ENCODE peak calls at places on chromosomes 3 and 15, in six cellular contexts. X, P, R, M, Q and C are unnamed samples.

GRCh38 chr3:173660645-173661299 is 263.2 kb downstream of the NLGN1 start:
- DNase-seq in M (no peak), Q (no peak), P (peak; percentile 79), R (no peak), X (no peak), C (no peak)

GRCh38 chr15:97501291-97501690 is 459.2 kb upstream of the ARRDC4 start:
- DNase-seq in M (no peak), X (no peak), Q (no peak), R (no peak), P (no peak), C (no peak)

GRCh38 chr3:95189348-95189747 is 1126.5 kb downstream of the NSUN3 start:
- DNase-seq in R (no peak), Q (no peak), X (no peak), M (no peak), P (no peak), C (no peak)

GRCh38 chr3:46228259-46229222 is 13.7 kb upstream of the CCR3 start:
- DNase-seq in X (no peak), P (peak; percentile 69), Q (peak; percentile 39), R (no peak), M (no peak), C (no peak)

GRCh38 chr3:140902791-140903190 is 38.8 kb upstream of the SLC25A36 start:
- DNase-seq in Q (no peak), R (no peak), X (no peak), P (no peak), M (no peak), C (no peak)

GRCh38 chr15:78989701-78990248 is 44.9 kb upstream of the CTSH start:
- DNase-seq in R (no peak), M (no peak), P (no peak), X (no peak), Q (no peak), C (no peak)

GRCh38 chr15:66815322-66815721 is 113.3 kb downstream of the SMAD6 start:
- DNase-seq in Q (peak; percentile 69), M (no peak), P (peak; percentile 82), R (no peak), X (no peak), C (no peak)

GRCh38 chr3:70312336-70312735 is at the start of gene MDFIC2:
- DNase-seq in M (no peak), X (no peak), R (no peak), Q (no peak), P (no peak), C (no peak)

GRCh38 chr3:63911395-63911900 is 735 bp downstream of the SCAANT1 start:
- DNase-seq in M (no peak), Q (no peak), X (no peak), R (no peak), P (peak; percentile 15), C (no peak)

GRCh38 chr3:61505197-61505596 is 56.2 kb upstream of the PTPRG start:
- DNase-seq in Q (no peak), R (no peak), X (no peak), P (peak; percentile 0), M (no peak), C (no peak)

GRCh38 chr3:189233225-189233858 is 61.6 kb downstream of the TPRG1 start:
- DNase-seq in Q (peak; percentile 22), P (peak; percentile 67), X (peak; percentile 67), R (no peak), M (peak; percentile 69), C (peak; percentile 2)

GRCh38 chr3:150106752-150107428 is 136.2 kb upstream of the PFN2 start:
- DNase-seq in M (no peak), Q (peak; percentile 52), X (peak; percentile 12), P (peak; percentile 100), R (no peak), C (no peak)

GRCh38 chr15:99963096-99963825 is 230.0 kb upstream of the LYSMD4 start:
- DNase-seq in P (peak; percentile 58), M (peak; percentile 29), Q (no peak), R (no peak), X (no peak), C (no peak)

GRCh38 chr15:25892126-25892525 is 29.0 kb upstream of the ATP10A start:
- DNase-seq in R (no peak), M (no peak), Q (no peak), P (peak; percentile 12), X (no peak), C (no peak)

GRCh38 chr15:101451192-101451799 is 38.2 kb downstream of the PCSK6 start:
- DNase-seq in M (no peak), P (no peak), X (peak; percentile 82), Q (no peak), R (no peak), C (no peak)

GRCh38 chr3:14042680-14043079 is 82.0 kb downstream of the CHCHD4 start:
- DNase-seq in X (no peak), M (no peak), Q (peak; percentile 9), P (peak; percentile 27), R (no peak), C (no peak)

GRCh38 chr3:104273046-104273649 is 1093.6 kb upstream of the ALCAM start:
- DNase-seq in P (peak; percentile 59), R (no peak), Q (peak; percentile 1), X (no peak), M (no peak), C (no peak)

GRCh38 chr15:53843869-53844569 is 84.6 kb upstream of the WDR72 start:
- DNase-seq in Q (no peak), M (no peak), P (no peak), X (no peak), R (no peak), C (no peak)

GRCh38 chr3:32313723-32314473 is 75.4 kb downstream of the CMTM8 start:
- DNase-seq in P (peak; percentile 50), X (no peak), Q (no peak), M (no peak), R (no peak), C (peak; percentile 24)

GRCh38 chr15:44836094-44836493 is 99.8 kb downstream of the TRIM69 start:
- DNase-seq in R (no peak), M (no peak), X (no peak), Q (no peak), P (peak; percentile 65), C (no peak)

GRCh38 chr3:21795863-21796392 is 44.9 kb upstream of the ZNF385D start:
- DNase-seq in Q (no peak), P (no peak), X (no peak), R (no peak), M (no peak), C (no peak)